ENCODE peak calls at places on chromosomes 3 and 15, in seven cellular contexts. X, V, N, L, J, P and U are unnamed samples.

GRCh38 chr15:98738689-98739411 is 90.5 kb downstream of the IGF1R start:
- DNase-seq in N (no peak), L (no peak), V (no peak), P (no peak), J (no peak), X (no peak), U (peak)

GRCh38 chr3:13139471-13140065 is 66.3 kb upstream of the IQSEC1 start:
- DNase-seq in N (no peak), J (no peak), P (no peak), L (no peak), V (no peak), X (no peak), U (no peak)

GRCh38 chr3:55330756-55331155 is 156.3 kb downstream of the WNT5A start:
- DNase-seq in P (no peak), L (no peak), J (no peak), V (no peak), N (no peak), X (no peak), U (no peak)

GRCh38 chr15:64970696-64971095 is 19.0 kb downstream of the SPG21 start:
- DNase-seq in X (no peak), N (no peak), L (no peak), V (no peak), P (no peak), J (no peak), U (no peak)

GRCh38 chr15:85137507-85138175 is 156.0 kb downstream of the PDE8A start:
- DNase-seq in N (no peak), P (no peak), L (no peak), J (no peak), X (no peak), V (no peak), U (no peak)

GRCh38 chr3:57951106-57951882 is 56.9 kb upstream of the FLNB start:
- DNase-seq in V (peak), L (peak), J (no peak), P (peak), N (peak), X (peak), U (peak)

GRCh38 chr3:160801386-160802118 is 45.5 kb downstream of the PPM1L start:
- DNase-seq in J (peak), L (peak), V (no peak), P (peak), X (peak), N (peak), U (peak)

GRCh38 chr3:137105277-137105977 is 147.6 kb downstream of the IL20RB start:
- DNase-seq in P (no peak), V (peak), J (peak), X (peak), L (peak), N (peak), U (peak)

GRCh38 chr3:184716652-184717607 is 5.1 kb upstream of the MAGEF1 start:
- DNase-seq in X (peak), L (no peak), J (no peak), V (peak), N (peak), P (no peak), U (peak)

GRCh38 chr15:89457086-89457485 is 39.3 kb downstream of the RHCG start:
- DNase-seq in V (no peak), L (peak), J (no peak), X (peak), N (peak), P (no peak), U (no peak)

GRCh38 chr15:33757505-33758211 is 210.6 kb upstream of the CHRM5 start:
- DNase-seq in N (no peak), V (no peak), P (no peak), J (no peak), L (no peak), X (no peak), U (no peak)

GRCh38 chr3:31610700-31611275 is 78.1 kb downstream of the STT3B start:
- DNase-seq in X (peak), P (no peak), N (peak), V (no peak), J (no peak), L (peak), U (peak)

GRCh38 chr15:66630801-66631351 is 65.1 kb upstream of the LCTL start:
- DNase-seq in N (no peak), J (no peak), P (no peak), L (no peak), X (peak), V (no peak), U (no peak)

GRCh38 chr3:155308831-155309230 is 15.3 kb upstream of the STRIT1 start:
- DNase-seq in V (no peak), J (no peak), P (no peak), X (peak), N (no peak), L (peak), U (peak)

GRCh38 chr15:89492111-89492641 is 4.2 kb downstream of the RHCG start:
- DNase-seq in X (no peak), J (no peak), P (no peak), L (no peak), V (no peak), N (no peak), U (no peak)

GRCh38 chr15:58053236-58054153 is 12.0 kb downstream of the ALDH1A2 start:
- DNase-seq in P (no peak), V (no peak), J (no peak), N (no peak), X (no peak), L (no peak), U (no peak)

GRCh38 chr3:37887062-37887461 is 25.4 kb downstream of the CTDSPL start:
- DNase-seq in J (no peak), L (no peak), P (no peak), X (no peak), V (no peak), N (no peak), U (no peak)

GRCh38 chr3:140863481-140864084 is 78.1 kb upstream of the SLC25A36 start:
- DNase-seq in L (peak), V (peak), X (peak), J (peak), N (peak), P (peak), U (peak)

GRCh38 chr3:73580343-73580742 is 44.4 kb downstream of the PDZRN3 start:
- DNase-seq in L (no peak), P (no peak), V (peak), N (peak), J (no peak), X (peak), U (peak)

GRCh38 chr3:156406393-156406792 is 148.5 kb downstream of the SSR3 start:
- DNase-seq in X (no peak), L (no peak), P (no peak), N (no peak), V (no peak), J (no peak), U (no peak)

GRCh38 chr3:184255291-184256039 is 5.9 kb downstream of the CAMK2N2 start:
- DNase-seq in X (no peak), J (no peak), N (no peak), P (no peak), L (no peak), V (no peak), U (peak)

GRCh38 chr15:80906159-80906775 is 83.4 kb downstream of the MESD start:
- DNase-seq in N (peak), J (no peak), V (no peak), L (no peak), X (no peak), P (peak), U (peak)

GRCh38 chr3:194275231-194275671 is 75.9 kb downstream of the CPN2 start:
- DNase-seq in N (no peak), X (no peak), P (no peak), J (no peak), V (peak), L (no peak), U (no peak)

GRCh38 chr3:100110101-100110500 is 4.2 kb downstream of the FILIP1L start:
- DNase-seq in J (no peak), P (no peak), L (no peak), V (no peak), X (no peak), N (no peak), U (no peak)

GRCh38 chr3:55474213-55474632 is 12.9 kb downstream of the WNT5A start:
- DNase-seq in J (no peak), L (no peak), N (no peak), V (no peak), P (no peak), X (no peak), U (no peak)

GRCh38 chr3:143306419-143306818 is 186.8 kb downstream of the CHST2 start:
- DNase-seq in P (no peak), V (no peak), J (no peak), N (no peak), X (no peak), L (no peak), U (peak)

GRCh38 chr3:171806200-171807128 is 3.8 kb downstream of the PLD1 start:
- DNase-seq in V (no peak), X (peak), J (no peak), N (peak), P (no peak), L (peak), U (peak)

GRCh38 chr3:146770881-146771280 is 165.7 kb upstream of the PLSCR5 start:
- DNase-seq in P (no peak), N (no peak), J (no peak), X (no peak), L (no peak), V (no peak), U (no peak)

GRCh38 chr3:156536524-156537316 is 18.2 kb downstream of the SSR3 start:
- DNase-seq in V (no peak), L (no peak), X (no peak), P (no peak), J (no peak), N (no peak), U (peak)

GRCh38 chr3:127488740-127489139 is 101.8 kb downstream of the TPRA1 start:
- DNase-seq in V (peak), P (no peak), L (no peak), N (no peak), J (no peak), X (no peak), U (no peak)

GRCh38 chr15:63506537-63507035 is 2.2 kb downstream of the USP3 start:
- DNase-seq in X (no peak), P (no peak), L (no peak), J (no peak), V (no peak), N (no peak), U (peak)

GRCh38 chr3:58572013-58572633 is 5.1 kb downstream of the FAM107A start:
- DNase-seq in P (no peak), N (no peak), X (no peak), J (no peak), L (no peak), V (no peak), U (peak)

GRCh38 chr3:13712682-13713180 is 163.8 kb downstream of the FBLN2 start:
- DNase-seq in N (no peak), V (peak), L (no peak), J (no peak), P (no peak), X (no peak), U (no peak)

GRCh38 chr3:54936561-54936960 is 8.7 kb upstream of the LRTM1 start:
- DNase-seq in L (no peak), N (no peak), V (no peak), J (no peak), X (peak), P (no peak), U (no peak)

GRCh38 chr3:7015683-7016440 is 154.9 kb downstream of the GRM7 start:
- DNase-seq in X (no peak), V (no peak), L (no peak), N (no peak), P (no peak), J (no peak), U (no peak)

GRCh38 chr15:29449136-29449535 is 179.5 kb upstream of the NSMCE3 start:
- DNase-seq in X (peak), P (no peak), V (no peak), L (no peak), J (no peak), N (no peak), U (no peak)

GRCh38 chr3:186869253-186870235 is 27.0 kb downstream of the ADIPOQ start:
- DNase-seq in J (no peak), L (no peak), V (no peak), N (peak), P (no peak), X (peak), U (peak)

GRCh38 chr15:59170295-59170881 is 36.3 kb upstream of the LDHAL6B start:
- DNase-seq in P (peak), V (peak), J (no peak), L (no peak), N (peak), X (peak), U (peak)